ENCODE peak calls at places on chromosomes 4 and X, in five cellular contexts. Z is omental fat pad; S is substantia nigra; C is T-helper 9 cell; M is CD4-positive, alpha-beta T cell. O is an unnamed sample.

GRCh38 chr4:71586087-71586763 is 197.7 kb downstream of the GC start:
- DNase-seq in Z (no peak), S (no peak), C (no peak), M (no peak), O (no peak)

GRCh38 chr4:99248714-99249113 is 29.7 kb upstream of the ADH6 start:
- DNase-seq in Z (no peak), S (no peak), C (no peak), M (no peak), O (no peak)

GRCh38 chrX:29691044-29691443 is 524.3 kb upstream of the MAGEB2 start:
- DNase-seq in Z (no peak), S (no peak), C (no peak), M (no peak), O (no peak)

GRCh38 chrX:135295238-135295943 is 13.9 kb upstream of the ETDC start:
- DNase-seq in Z (no peak), S (peak), C (peak), M (peak), O (no peak)

GRCh38 chr4:2267841-2268240 is 5.9 kb upstream of the MXD4 start:
- DNase-seq in Z (no peak), S (no peak), C (no peak), M (no peak), O (no peak)

GRCh38 chr4:146790515-146790914 is 151.8 kb downstream of the POU4F2 start:
- DNase-seq in Z (no peak), S (no peak), C (no peak), M (no peak), O (no peak)

GRCh38 chrX:69153060-69153730 is 12.1 kb downstream of the PJA1 start:
- DNase-seq in Z (no peak), S (peak), C (no peak), M (no peak), O (no peak)

GRCh38 chrX:57137481-57137880 is 284 bp upstream of the SPIN2A start:
- DNase-seq in Z (no peak), S (no peak), C (no peak), M (no peak), O (peak)

GRCh38 chr4:138577145-138577544 is 335.0 kb upstream of the SLC7A11 start:
- DNase-seq in Z (no peak), S (no peak), C (no peak), M (no peak), O (no peak)

GRCh38 chr4:164396439-164396838 is 357.5 kb upstream of the SMIM31 start:
- DNase-seq in Z (no peak), S (no peak), C (no peak), M (no peak), O (no peak)

GRCh38 chrX:153471663-153472280 is 1.4 kb upstream of the HAUS7 start:
- DNase-seq in Z (no peak), S (no peak), C (no peak), M (no peak), O (no peak)